ENCODE peak calls at places on chromosomes 7 and 10, in seven cellular contexts. Q, O, Y, E, G, L and N are unnamed samples.

GRCh38 chr10:44902838-44903545 is 8.1 kb upstream of the TMEM72 start:
- DNase-seq in O (no peak), G (no peak), Y (no peak), Q (no peak), L (no peak), E (no peak), N (peak; percentile 36)

GRCh38 chr7:98174334-98175259 is 36.6 kb upstream of the BHLHA15 start:
- DNase-seq in Q (no peak), L (no peak), O (no peak), Y (no peak), E (no peak), G (no peak), N (peak; percentile 87)

GRCh38 chr7:35647171-35647574 is 47.8 kb downstream of the HERPUD2 start:
- DNase-seq in Q (peak; percentile 23), Y (peak; percentile 50), O (no peak), G (no peak), E (peak; percentile 62), L (no peak), N (peak; percentile 81)

GRCh38 chr7:151271699-151272355 is 23.3 kb upstream of the SMARCD3 start:
- DNase-seq in Q (no peak), Y (no peak), G (peak; percentile 72), E (no peak), L (peak; percentile 11), O (peak; percentile 62), N (peak; percentile 20)

GRCh38 chr7:5701085-5701914 is 80.2 kb downstream of the RNF216 start:
- DNase-seq in Y (no peak), G (no peak), E (no peak), Q (no peak), L (peak; percentile 27), O (no peak), N (no peak)

GRCh38 chr10:59688921-59689351 is 20.7 kb downstream of the SLC16A9 start:
- DNase-seq in E (no peak), G (no peak), Q (no peak), Y (no peak), O (no peak), L (no peak), N (no peak)

GRCh38 chr7:149028346-149029109 is at the start of gene PDIA4:
- DNase-seq in Q (peak; percentile 99), G (peak; percentile 99), L (peak; percentile 99), Y (peak; percentile 100), E (peak; percentile 100), O (peak; percentile 100), N (peak; percentile 99)

GRCh38 chr10:127894146-127894545 is 1.4 kb upstream of the CLRN3 start:
- DNase-seq in Y (no peak), Q (no peak), O (no peak), E (no peak), G (no peak), L (no peak), N (no peak)

GRCh38 chr7:139330333-139331030 is 10.7 kb upstream of the FMC1 start:
- DNase-seq in O (no peak), Y (no peak), E (no peak), L (no peak), Q (no peak), G (no peak), N (no peak)

GRCh38 chr7:156614434-156615264 is 25.9 kb upstream of the RNF32 start:
- DNase-seq in E (no peak), L (no peak), O (peak; percentile 2), G (no peak), Y (no peak), Q (no peak), N (no peak)

GRCh38 chr10:71909399-71910083 is 54.7 kb upstream of the CHST3 start:
- DNase-seq in G (no peak), Q (no peak), Y (no peak), E (no peak), L (no peak), O (no peak), N (no peak)

GRCh38 chr7:27184342-27185012 is 555 bp downstream of the HOXA11 start:
- DNase-seq in L (peak; percentile 49), Q (no peak), E (no peak), G (no peak), O (peak; percentile 56), Y (no peak), N (no peak)

GRCh38 chr10:5274795-5275194 is 78.2 kb downstream of the AKR1C4 start:
- DNase-seq in Q (no peak), E (no peak), Y (no peak), G (no peak), L (no peak), O (no peak), N (no peak)

GRCh38 chr10:28217848-28218247 is 85.0 kb downstream of the MPP7 start:
- DNase-seq in G (peak; percentile 93), E (no peak), O (peak; percentile 94), Q (no peak), L (peak; percentile 93), Y (no peak), N (no peak)

GRCh38 chr7:51256244-51256781 is 60.3 kb downstream of the COBL start:
- DNase-seq in E (no peak), O (no peak), L (no peak), G (no peak), Q (no peak), Y (no peak), N (no peak)

GRCh38 chr7:75660566-75661215 is 78.0 kb downstream of the HIP1 start:
- DNase-seq in G (no peak), E (no peak), O (no peak), L (no peak), Q (no peak), Y (no peak), N (no peak)

GRCh38 chr7:42091461-42092229 is 145.4 kb downstream of the GLI3 start:
- DNase-seq in L (no peak), E (no peak), G (no peak), O (no peak), Y (no peak), Q (peak; percentile 25), N (no peak)

GRCh38 chr10:37865957-37866671 is 8.7 kb upstream of the ZNF248 start:
- DNase-seq in G (no peak), Q (no peak), L (no peak), O (no peak), Y (no peak), E (no peak), N (no peak)

GRCh38 chr10:6601224-6601805 is 21.2 kb upstream of the PRKCQ start:
- DNase-seq in L (no peak), G (no peak), Y (no peak), O (no peak), E (no peak), Q (no peak), N (no peak)

GRCh38 chr10:103947799-103948198 is 19.1 kb upstream of the SLK start:
- DNase-seq in L (no peak), Y (no peak), Q (no peak), O (no peak), G (no peak), E (no peak), N (no peak)

GRCh38 chr7:39838326-39838725 is 111.7 kb upstream of the CDK13 start:
- DNase-seq in G (no peak), Y (no peak), O (peak; percentile 20), L (peak; percentile 30), E (peak; percentile 92), Q (no peak), N (no peak)

GRCh38 chr10:22479419-22479818 is 134.1 kb downstream of the SPAG6 start:
- DNase-seq in O (peak; percentile 5), L (no peak), G (peak; percentile 25), Y (no peak), E (no peak), Q (no peak), N (no peak)

GRCh38 chr7:156751319-156751718 is 110.7 kb downstream of the RNF32 start:
- DNase-seq in L (peak; percentile 80), O (peak; percentile 74), G (peak; percentile 78), Q (no peak), E (no peak), Y (no peak), N (peak; percentile 7)

GRCh38 chr10:103041391-103041790 is 123.3 kb downstream of the CNNM2 start:
- DNase-seq in Y (no peak), L (no peak), G (no peak), E (no peak), Q (no peak), O (no peak), N (peak; percentile 9)

GRCh38 chr10:112115781-112116385 is 67.7 kb downstream of the GPAM start:
- DNase-seq in Q (peak; percentile 67), E (peak; percentile 2), O (peak; percentile 43), L (peak; percentile 31), G (peak; percentile 26), Y (no peak), N (no peak)

GRCh38 chr7:138243430-138243829 is 167.2 kb downstream of the AKR1D1 start:
- DNase-seq in Y (peak; percentile 65), E (peak; percentile 97), Q (peak; percentile 5), O (no peak), G (no peak), L (peak; percentile 55), N (peak; percentile 3)

GRCh38 chr10:95651346-95652115 is 5.0 kb downstream of the ALDH18A1 start:
- DNase-seq in Q (no peak), L (no peak), G (peak; percentile 61), Y (no peak), O (peak; percentile 42), E (no peak), N (no peak)

GRCh38 chr10:121999301-121999700 is 10.3 kb downstream of the TACC2 start:
- DNase-seq in E (no peak), L (no peak), G (peak; percentile 18), O (peak; percentile 17), Y (no peak), Q (no peak), N (no peak)

GRCh38 chr7:152590481-152590880 is 85.5 kb downstream of the XRCC2 start:
- DNase-seq in G (no peak), Q (no peak), L (no peak), O (no peak), E (no peak), Y (no peak), N (no peak)

GRCh38 chr7:31883761-31884164 is 186.4 kb downstream of the PDE1C start:
- DNase-seq in L (peak; percentile 87), E (peak; percentile 7), O (peak; percentile 81), Y (no peak), G (peak; percentile 70), Q (no peak), N (peak; percentile 47)